ENCODE peak calls at places on chromosomes 3 and 15, in five cellular contexts. W is choroid plexus epithelial cell; Q is CD8-positive, alpha-beta memory T cell; K is activated T-helper 1 cell treated with anti-CD3 and anti-CD28 coated beads, Interleukin-12 subunit alpha, Interleukin-12 subunit beta, Interleukin-2, Interleukin-4 antibody, amounts not matched to agents 30 ng/mL and 10 ng/mL and 1 ng/mL, durations not matched to agents 14 hours and 24 hours and 36 hours; L is stimulated activated naive CD4-positive, alpha-beta T cell. A is an unnamed sample.

GRCh38 chr3:12194669-12195161 is 36.0 kb upstream of the TIMP4 start:
- DNase-seq in W (peak; percentile 53), Q (no peak), K (no peak), L (no peak), A (no peak)

GRCh38 chr15:86010398-86010797 is 69.3 kb upstream of the AGBL1 start:
- DNase-seq in W (no peak), Q (no peak), K (no peak), L (no peak), A (no peak)

GRCh38 chr3:114669614-114670013 is 375.8 kb downstream of the TIGIT start:
- DNase-seq in W (peak; percentile 40), Q (no peak), K (no peak), L (no peak), A (no peak)

GRCh38 chr3:194537732-194538247 is 51.0 kb upstream of the ATP13A3 start:
- DNase-seq in W (peak; percentile 84), Q (no peak), K (no peak), L (no peak), A (peak; percentile 70)

GRCh38 chr3:9915252-9916141 is 1.4 kb upstream of the IL17RC start:
- DNase-seq in W (peak; percentile 67), Q (peak; percentile 12), K (no peak), L (peak; percentile 25), A (no peak)

GRCh38 chr3:17140670-17141505 is 256.1 kb downstream of the PLCL2 start:
- DNase-seq in W (no peak), Q (no peak), K (no peak), L (no peak), A (no peak)

GRCh38 chr3:118818386-118818785 is 216.3 kb downstream of the IGSF11 start:
- DNase-seq in W (peak; percentile 27), Q (no peak), K (no peak), L (no peak), A (no peak)

GRCh38 chr3:139327231-139327630 is 16.6 kb upstream of the MRPS22 start:
- DNase-seq in W (no peak), Q (no peak), K (no peak), L (no peak), A (no peak)

GRCh38 chr3:27486328-27486727 is 2.1 kb upstream of the SLC4A7 start:
- DNase-seq in W (no peak), Q (no peak), K (no peak), L (no peak), A (no peak)

GRCh38 chr3:126664591-126665214 is 9.8 kb upstream of the TXNRD3 start:
- DNase-seq in W (peak; percentile 20), Q (no peak), K (no peak), L (no peak), A (peak; percentile 23)

GRCh38 chr3:134060561-134061385 is 31.0 kb upstream of the SLCO2A1 start:
- DNase-seq in W (peak; percentile 76), Q (no peak), K (no peak), L (no peak), A (no peak)

GRCh38 chr3:114557791-114558190 is 264.0 kb downstream of the TIGIT start:
- DNase-seq in W (peak; percentile 34), Q (no peak), K (no peak), L (no peak), A (no peak)

GRCh38 chr15:91751611-91752010 is 101.9 kb upstream of the SLCO3A1 start:
- DNase-seq in W (no peak), Q (no peak), K (no peak), L (no peak), A (no peak)

GRCh38 chr3:158381274-158381868 is 189.6 kb upstream of the MLF1 start:
- DNase-seq in W (no peak), Q (no peak), K (no peak), L (no peak), A (no peak)

GRCh38 chr3:165635791-165636681 is 201.2 kb downstream of the BCHE start:
- DNase-seq in W (no peak), Q (no peak), K (no peak), L (no peak), A (no peak)

GRCh38 chr3:9778102-9778501 is 8.4 kb upstream of the CAMK1 start:
- DNase-seq in W (peak; percentile 74), Q (no peak), K (peak; percentile 16), L (no peak), A (no peak)

GRCh38 chr3:36965440-36965839 is 20.6 kb upstream of the TRANK1 start:
- DNase-seq in W (no peak), Q (no peak), K (no peak), L (no peak), A (no peak)

GRCh38 chr3:36812240-36812639 is 47.9 kb upstream of the DCLK3 start:
- DNase-seq in W (no peak), Q (no peak), K (no peak), L (no peak), A (no peak)

GRCh38 chr15:79399591-79399990 is 32.5 kb upstream of the MINAR1 start:
- DNase-seq in W (no peak), Q (no peak), K (no peak), L (no peak), A (no peak)

GRCh38 chr3:129485681-129486056 is 42.8 kb upstream of the RHO start:
- DNase-seq in W (peak; percentile 98), Q (no peak), K (no peak), L (no peak), A (peak; percentile 93)

GRCh38 chr3:136860541-136860940 is 1.5 kb upstream of the NCK1 start:
- DNase-seq in W (peak; percentile 13), Q (no peak), K (no peak), L (no peak), A (no peak)

GRCh38 chr15:75694241-75695182 is 18.1 kb downstream of the CSPG4 start:
- DNase-seq in W (peak; percentile 94), Q (no peak), K (no peak), L (no peak), A (peak; percentile 93)

GRCh38 chr3:86792316-86792715 is 198.6 kb downstream of the VGLL3 start:
- DNase-seq in W (peak; percentile 81), Q (no peak), K (no peak), L (no peak), A (peak; percentile 57)

GRCh38 chr3:124601189-124601588 is 129.1 kb upstream of the UMPS start:
- DNase-seq in W (no peak), Q (no peak), K (no peak), L (no peak), A (no peak)

A was measured in astrocyte of the cerebellum.